ENCODE peak calls at places on chromosomes 4 and X, in six cellular contexts. One of them, this sample, is unnamed.

GRCh38 chr4:119861731-119862130 is 204.9 kb downstream of the MAD2L1 start:
- DNase-seq in GM12878: no peak
- DNase-seq in A549: no peak
- DNase-seq in endothelial cell of umbilical vein: no peak
- DNase-seq in K562: no peak
- DNase-seq in HepG2: no peak
- DNase-seq in this sample: no peak

GRCh38 chr4:86895692-86896488 is 3.7 kb upstream of the C4orf36 start:
- DNase-seq in endothelial cell of umbilical vein: peak
- DNase-seq in GM12878: no peak
- DNase-seq in A549: peak
- DNase-seq in HepG2: peak
- DNase-seq in K562: peak
- DNase-seq in this sample: peak

GRCh38 chr4:16450724-16451123 is 224.5 kb upstream of the TAPT1 start:
- DNase-seq in A549: no peak
- DNase-seq in endothelial cell of umbilical vein: peak
- DNase-seq in K562: no peak
- DNase-seq in GM12878: no peak
- DNase-seq in HepG2: no peak
- DNase-seq in this sample: no peak

GRCh38 chr4:58163172-58163571 is 1053.0 kb upstream of the IGFBP7 start:
- DNase-seq in K562: no peak
- DNase-seq in A549: no peak
- DNase-seq in GM12878: no peak
- DNase-seq in endothelial cell of umbilical vein: no peak
- DNase-seq in HepG2: no peak
- DNase-seq in this sample: no peak

GRCh38 chr4:188127157-188127874 is 11.9 kb upstream of the TRIML1 start:
- DNase-seq in endothelial cell of umbilical vein: no peak
- DNase-seq in K562: no peak
- DNase-seq in HepG2: no peak
- DNase-seq in A549: peak
- DNase-seq in GM12878: no peak
- DNase-seq in this sample: no peak

GRCh38 chr4:106160560-106160959 is 155.4 kb downstream of the TBCK start:
- DNase-seq in K562: no peak
- DNase-seq in GM12878: no peak
- DNase-seq in endothelial cell of umbilical vein: no peak
- DNase-seq in HepG2: no peak
- DNase-seq in A549: no peak
- DNase-seq in this sample: no peak

GRCh38 chr4:165489786-165490185 is 111.0 kb downstream of the CPE start:
- DNase-seq in A549: no peak
- DNase-seq in GM12878: no peak
- DNase-seq in HepG2: no peak
- DNase-seq in endothelial cell of umbilical vein: peak
- DNase-seq in K562: no peak
- DNase-seq in this sample: no peak

GRCh38 chrX:39313149-39313548 is 511.9 kb downstream of the MID1IP1 start:
- DNase-seq in GM12878: no peak
- DNase-seq in K562: no peak
- DNase-seq in HepG2: no peak
- DNase-seq in endothelial cell of umbilical vein: no peak
- DNase-seq in A549: no peak
- DNase-seq in this sample: no peak

GRCh38 chr4:6449746-6450369 is 22.6 kb downstream of the PPP2R2C start:
- DNase-seq in A549: no peak
- DNase-seq in K562: no peak
- DNase-seq in HepG2: no peak
- DNase-seq in endothelial cell of umbilical vein: no peak
- DNase-seq in GM12878: no peak
- DNase-seq in this sample: no peak

GRCh38 chr4:5957091-5957490 is 61.1 kb downstream of the C4orf50 start:
- DNase-seq in A549: no peak
- DNase-seq in K562: no peak
- DNase-seq in HepG2: no peak
- DNase-seq in GM12878: no peak
- DNase-seq in endothelial cell of umbilical vein: no peak
- DNase-seq in this sample: no peak

GRCh38 chr4:20030108-20030507 is 221.6 kb upstream of the SLIT2 start:
- DNase-seq in A549: no peak
- DNase-seq in HepG2: no peak
- DNase-seq in endothelial cell of umbilical vein: no peak
- DNase-seq in K562: no peak
- DNase-seq in GM12878: no peak
- DNase-seq in this sample: no peak

GRCh38 chr4:94237271-94237670 is 29.6 kb downstream of the SMARCAD1 start:
- DNase-seq in A549: no peak
- DNase-seq in HepG2: no peak
- DNase-seq in GM12878: no peak
- DNase-seq in K562: no peak
- DNase-seq in endothelial cell of umbilical vein: no peak
- DNase-seq in this sample: no peak

GRCh38 chr4:147108409-147108808 is 162.7 kb upstream of the TTC29 start:
- DNase-seq in GM12878: no peak
- DNase-seq in HepG2: no peak
- DNase-seq in endothelial cell of umbilical vein: no peak
- DNase-seq in A549: no peak
- DNase-seq in K562: no peak
- DNase-seq in this sample: no peak

GRCh38 chr4:108337923-108338322 is 169.2 kb upstream of the LEF1 start:
- DNase-seq in A549: no peak
- DNase-seq in endothelial cell of umbilical vein: no peak
- DNase-seq in K562: no peak
- DNase-seq in GM12878: no peak
- DNase-seq in HepG2: peak
- DNase-seq in this sample: no peak

GRCh38 chrX:25083661-25084060 is 67.9 kb upstream of the ARX start:
- DNase-seq in GM12878: no peak
- DNase-seq in A549: peak
- DNase-seq in K562: no peak
- DNase-seq in HepG2: no peak
- DNase-seq in endothelial cell of umbilical vein: no peak
- DNase-seq in this sample: no peak

GRCh38 chr4:55435136-55435535 is 39.4 kb downstream of the TMEM165 start:
- DNase-seq in A549: no peak
- DNase-seq in endothelial cell of umbilical vein: peak
- DNase-seq in HepG2: no peak
- DNase-seq in K562: no peak
- DNase-seq in GM12878: peak
- DNase-seq in this sample: no peak

GRCh38 chr4:27807207-27807606 is 946.6 kb downstream of the STIM2 start:
- DNase-seq in GM12878: no peak
- DNase-seq in K562: no peak
- DNase-seq in endothelial cell of umbilical vein: no peak
- DNase-seq in A549: no peak
- DNase-seq in HepG2: no peak
- DNase-seq in this sample: no peak

GRCh38 chr4:165779950-165780670 is 92.9 kb upstream of the TLL1 start:
- DNase-seq in HepG2: no peak
- DNase-seq in endothelial cell of umbilical vein: no peak
- DNase-seq in A549: no peak
- DNase-seq in K562: no peak
- DNase-seq in GM12878: no peak
- DNase-seq in this sample: no peak

GRCh38 chr4:169311643-169312365 is 41.0 kb upstream of the SH3RF1 start:
- DNase-seq in K562: peak
- DNase-seq in HepG2: peak
- DNase-seq in endothelial cell of umbilical vein: peak
- DNase-seq in GM12878: peak
- DNase-seq in A549: peak
- DNase-seq in this sample: peak
- TF ChIP-seq MYC in K562: no peak
- TF ChIP-seq MYC in HepG2: no peak
- TF ChIP-seq MYC in endothelial cell of umbilical vein: no peak
- TF ChIP-seq MYC in GM12878: no peak
- TF ChIP-seq MYC in A549: no peak
- TF ChIP-seq MYC in this sample: no peak

DNA sequence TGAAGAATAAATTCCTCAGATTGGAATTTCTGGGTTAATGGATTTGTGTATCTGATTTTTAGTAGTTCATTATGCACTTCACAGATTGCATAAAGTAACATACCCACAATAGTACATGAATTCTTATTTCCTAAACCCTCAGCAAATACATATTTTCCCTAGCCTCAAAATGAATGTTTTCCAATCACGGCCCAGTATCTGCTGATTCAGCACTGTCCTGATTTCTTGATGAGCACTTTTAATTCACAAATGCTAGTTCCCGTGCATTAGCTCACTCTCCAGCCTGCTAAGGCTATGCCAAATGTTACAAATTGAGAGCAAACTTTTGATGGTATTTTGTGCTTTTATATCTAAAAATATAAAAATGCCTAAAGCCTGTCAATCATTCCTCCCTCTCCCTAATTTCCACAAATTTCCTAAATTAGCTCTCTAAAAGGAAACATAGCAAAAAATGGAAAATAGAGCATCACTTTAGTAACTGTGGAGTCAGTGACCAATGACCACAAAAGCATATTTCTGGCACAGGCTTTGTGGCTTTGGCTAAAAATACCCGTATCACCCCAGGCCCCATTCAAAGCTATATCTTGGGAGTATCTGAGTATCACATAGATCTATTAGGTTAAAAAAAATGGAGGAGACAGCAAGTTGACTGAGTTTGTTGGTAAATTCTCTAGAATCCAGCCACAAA is 75.5 kb downstream of the NAF1 start:
- DNase-seq in GM12878: no peak
- DNase-seq in endothelial cell of umbilical vein: no peak
- DNase-seq in K562: no peak
- DNase-seq in HepG2: no peak
- DNase-seq in A549: no peak
- DNase-seq in this sample: no peak
- TF ChIP-seq MYC in GM12878: no peak
- TF ChIP-seq MYC in endothelial cell of umbilical vein: no peak
- TF ChIP-seq MYC in K562: no peak
- TF ChIP-seq MYC in HepG2: no peak
- TF ChIP-seq MYC in A549: no peak
- TF ChIP-seq MYC in this sample: no peak

DNA sequence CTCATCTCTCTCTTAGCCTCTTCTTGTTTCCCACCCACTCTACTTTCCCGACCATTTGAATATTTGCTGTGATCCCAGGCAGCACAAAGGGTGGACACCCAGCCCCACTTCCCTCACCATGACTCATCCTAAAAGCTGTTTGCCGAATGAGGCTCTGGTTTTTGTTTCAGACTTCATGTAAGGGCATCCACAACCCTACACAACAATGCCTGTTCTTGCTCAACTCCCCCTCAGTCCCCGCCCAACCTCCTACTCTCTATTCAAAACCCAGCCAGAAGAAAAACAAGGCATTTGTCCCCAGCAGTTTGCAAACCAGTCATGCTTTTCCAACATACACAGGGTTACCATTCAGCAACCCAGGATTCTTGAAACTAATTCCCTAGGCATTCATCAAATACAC is 516.5 kb upstream of the CNKSR2 start:
- DNase-seq in A549: no peak
- DNase-seq in endothelial cell of umbilical vein: no peak
- DNase-seq in GM12878: no peak
- DNase-seq in K562: no peak
- DNase-seq in HepG2: no peak
- DNase-seq in this sample: peak
- TF ChIP-seq MYC in A549: no peak
- TF ChIP-seq MYC in endothelial cell of umbilical vein: no peak
- TF ChIP-seq MYC in GM12878: no peak
- TF ChIP-seq MYC in K562: no peak
- TF ChIP-seq MYC in HepG2: no peak
- TF ChIP-seq MYC in this sample: no peak

GRCh38 chr4:153645183-153645582 is 38.9 kb upstream of the TLR2 start:
- DNase-seq in endothelial cell of umbilical vein: no peak
- DNase-seq in A549: no peak
- DNase-seq in HepG2: no peak
- DNase-seq in GM12878: no peak
- DNase-seq in K562: no peak
- DNase-seq in this sample: peak
- TF ChIP-seq MYC in endothelial cell of umbilical vein: no peak
- TF ChIP-seq MYC in A549: no peak
- TF ChIP-seq MYC in HepG2: no peak
- TF ChIP-seq MYC in GM12878: no peak
- TF ChIP-seq MYC in K562: no peak
- TF ChIP-seq MYC in this sample: no peak

DNA sequence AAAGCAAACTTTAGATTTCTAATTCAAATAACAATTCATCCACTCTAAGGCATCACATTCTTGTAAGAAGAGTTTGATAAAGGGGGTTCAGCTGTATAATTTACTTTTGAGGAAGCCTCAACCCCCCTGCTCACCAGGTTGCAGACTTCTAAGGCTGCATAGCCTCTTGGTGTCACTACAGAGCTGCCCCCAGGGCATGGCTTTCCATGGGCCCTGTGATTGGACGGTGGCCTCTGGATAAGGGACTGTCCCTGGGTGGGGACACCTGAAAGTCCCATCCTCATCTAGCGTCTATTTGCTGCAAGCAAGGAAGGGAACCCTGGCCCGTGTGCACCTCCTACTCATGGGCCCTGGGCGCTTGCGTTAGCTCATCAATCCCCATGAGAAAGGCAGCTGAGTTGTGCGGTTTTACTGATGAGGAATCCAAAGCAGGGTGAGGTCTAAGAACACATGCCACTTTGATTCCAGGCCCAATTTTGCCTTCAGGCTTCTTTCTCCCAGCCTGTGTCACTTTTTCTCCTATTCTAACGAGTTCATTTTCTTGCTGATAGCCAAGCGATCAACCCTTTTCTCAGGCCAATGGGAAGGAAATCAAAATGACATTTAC is 51.8 kb downstream of the SCML1 start:
- DNase-seq in endothelial cell of umbilical vein: no peak
- DNase-seq in GM12878: no peak
- DNase-seq in K562: no peak
- DNase-seq in A549: no peak
- DNase-seq in HepG2: no peak
- DNase-seq in this sample: peak
- TF ChIP-seq MYC in endothelial cell of umbilical vein: no peak
- TF ChIP-seq MYC in GM12878: no peak
- TF ChIP-seq MYC in K562: no peak
- TF ChIP-seq MYC in A549: no peak
- TF ChIP-seq MYC in HepG2: no peak
- TF ChIP-seq MYC in this sample: no peak

GRCh38 chrX:1500701-1501624 is 36.0 kb downstream of the P2RY8 start:
- DNase-seq in HepG2: no peak
- DNase-seq in endothelial cell of umbilical vein: no peak
- DNase-seq in GM12878: peak
- DNase-seq in K562: no peak
- DNase-seq in A549: no peak
- DNase-seq in this sample: no peak
- TF ChIP-seq MYC in HepG2: no peak
- TF ChIP-seq MYC in endothelial cell of umbilical vein: no peak
- TF ChIP-seq MYC in GM12878: no peak
- TF ChIP-seq MYC in K562: no peak
- TF ChIP-seq MYC in A549: no peak
- TF ChIP-seq MYC in this sample: no peak

This sample was measured in NB4.